ENCODE peak calls at places on chromosomes 16 and 17, in four cellular contexts. P is Panc1, A is left lung, J is neuronal stem cell. N is an unnamed sample.

GRCh38 chr17:67639997-67640396 is 77.7 kb upstream of the NOL11 start:
- DNase-seq in J (no peak), A (no peak), P (no peak), N (no peak)

GRCh38 chr16:28260193-28260592 is 32.1 kb upstream of the SBK1 start:
- DNase-seq in A (no peak), J (no peak), P (no peak), N (no peak)

GRCh38 chr17:72388765-72389473 is 268.1 kb downstream of the SOX9 start:
- DNase-seq in A (no peak), J (no peak), P (no peak), N (peak; percentile 85)

GRCh38 chr16:58418601-58419000 is 26.3 kb downstream of the GINS3 start:
- DNase-seq in P (no peak), J (no peak), A (no peak), N (no peak)

GRCh38 chr17:2551493-2551892 is 39.8 kb upstream of the METTL16 start:
- DNase-seq in P (no peak), J (peak; percentile 38), A (no peak), N (no peak)

GRCh38 chr17:46063239-46063638 is 64.2 kb downstream of the STH start:
- DNase-seq in P (no peak), A (no peak), J (no peak), N (no peak)

GRCh38 chr16:21952040-21952792 is 945 bp upstream of the UQCRC2 start:
- DNase-seq in A (peak; percentile 84), J (peak; percentile 56), P (no peak), N (peak; percentile 75)

GRCh38 chr17:6711681-6712057 is 1.5 kb downstream of the SLC13A5 start:
- DNase-seq in J (no peak), P (no peak), A (no peak), N (no peak)

GRCh38 chr16:50539053-50539615 is 9.1 kb upstream of the NKD1 start:
- DNase-seq in P (no peak), J (no peak), A (no peak), N (peak; percentile 17)

GRCh38 chr17:68398731-68399637 is 58.3 kb downstream of the WIPI1 start:
- DNase-seq in P (peak; percentile 32), J (peak; percentile 46), A (peak; percentile 80), N (no peak)

GRCh38 chr16:10182186-10182683 is at the start of gene GRIN2A:
- DNase-seq in A (no peak), P (no peak), J (no peak), N (no peak)

GRCh38 chr16:5066511-5066910 is 755 bp upstream of the C16orf89 start:
- DNase-seq in J (no peak), P (no peak), A (no peak), N (no peak)

GRCh38 chr17:27466748-27467375 is 10.6 kb downstream of the KSR1 start:
- DNase-seq in J (no peak), A (peak; percentile 85), P (no peak), N (no peak)

GRCh38 chr17:44191941-44192496 is 5.2 kb downstream of the TMUB2 start:
- DNase-seq in P (no peak), J (no peak), A (peak; percentile 7), N (no peak)

GRCh38 chr16:66603537-66604375 is 748 bp upstream of the CMTM3 start:
- DNase-seq in P (no peak), J (peak; percentile 80), A (no peak), N (no peak)

GRCh38 chr16:49461517-49461951 is 87.9 kb downstream of the C16orf78 start:
- DNase-seq in A (peak; percentile 57), J (no peak), P (no peak), N (no peak)

GRCh38 chr16:22161999-22162657 is at the start of gene SDR42E2:
- DNase-seq in A (peak; percentile 81), P (no peak), J (no peak), N (no peak)

GRCh38 chr17:80752369-80752705 is 207.7 kb downstream of the RPTOR start:
- DNase-seq in A (no peak), P (no peak), J (no peak), N (no peak)

GRCh38 chr17:82684207-82684903 is 14.1 kb downstream of the RAB40B start:
- DNase-seq in A (no peak), J (no peak), P (no peak), N (peak; percentile 53)

GRCh38 chr16:74015953-74016352 is 280.7 kb upstream of the PSMD7 start:
- DNase-seq in J (no peak), P (no peak), A (no peak), N (no peak)

GRCh38 chr17:51555153-51555552 is 294.8 kb downstream of the UTP18 start:
- DNase-seq in J (no peak), P (no peak), A (no peak), N (no peak)

GRCh38 chr17:65297384-65297783 is 160.2 kb downstream of the RGS9 start:
- DNase-seq in P (no peak), A (no peak), J (no peak), N (no peak)

GRCh38 chr16:69434066-69434465 is 9.6 kb downstream of the CYB5B start:
- DNase-seq in P (no peak), J (no peak), A (no peak), N (no peak)

GRCh38 chr17:83195330-83196087 is 116.1 kb downstream of the METRNL start:
- DNase-seq in P (no peak), A (peak; percentile 80), J (no peak), N (peak; percentile 48)

GRCh38 chr17:82922646-82923045 is 82.8 kb upstream of the ZNF750 start:
- DNase-seq in J (no peak), P (no peak), A (peak; percentile 64), N (no peak)

GRCh38 chr17:82497483-82498405 is 21.8 kb upstream of the FOXK2 start:
- DNase-seq in J (peak; percentile 40), A (peak; percentile 85), P (no peak), N (no peak)

GRCh38 chr16:57585051-57585687 is 42.7 kb downstream of the ADGRG5 start:
- DNase-seq in J (no peak), A (no peak), P (no peak), N (no peak)

GRCh38 chr17:44187131-44187899 is 543 bp downstream of the TMUB2 start:
- DNase-seq in A (peak; percentile 14), P (no peak), J (no peak), N (no peak)

GRCh38 chr17:57902800-57903759 is 52.1 kb downstream of the CUEDC1 start:
- DNase-seq in P (no peak), A (peak; percentile 94), J (no peak), N (peak; percentile 84)

GRCh38 chr16:65274576-65274975 is 152.7 kb upstream of the CDH11 start:
- DNase-seq in A (no peak), J (no peak), P (no peak), N (no peak)

GRCh38 chr17:935485-935884 is 44.1 kb downstream of the NXN start:
- DNase-seq in P (no peak), A (peak; percentile 27), J (no peak), N (no peak)

GRCh38 chr16:81797443-81797842 is 18.4 kb downstream of the PLCG2 start:
- DNase-seq in P (no peak), A (no peak), J (no peak), N (no peak)

GRCh38 chr17:78789149-78789662 is 7.1 kb upstream of the CYTH1 start:
- DNase-seq in P (no peak), J (no peak), A (no peak), N (no peak)

GRCh38 chr16:31168848-31169247 is 11.1 kb upstream of the FUS start:
- DNase-seq in A (no peak), J (no peak), P (no peak), N (no peak)

GRCh38 chr16:78210305-78210704 is 110.9 kb downstream of the WWOX start:
- DNase-seq in A (no peak), J (no peak), P (no peak), N (no peak)

GRCh38 chr17:17064322-17064721 is 22.1 kb downstream of the MPRIP start:
- DNase-seq in J (no peak), A (no peak), P (no peak), N (peak; percentile 20)
- H3K27ac ChIP-seq in J (no peak overlapping the region), A (no peak overlapping the region), P (no peak overlapping the region), N (peak overlapping the region; percentile 40)

GRCh38 chr17:75878174-75878998 is at the start of gene TRIM47:
- DNase-seq in P (no peak), J (no peak), A (peak; percentile 91), N (peak; percentile 74)
- H3K4me3 ChIP-seq in P (peak within 1 kb of the TSS; percentile 76), J (peak within 1 kb of the TSS; percentile 28), A (peak within 1 kb of the TSS; percentile 74), N (peak within 1 kb of the TSS; percentile 49)

DNA sequence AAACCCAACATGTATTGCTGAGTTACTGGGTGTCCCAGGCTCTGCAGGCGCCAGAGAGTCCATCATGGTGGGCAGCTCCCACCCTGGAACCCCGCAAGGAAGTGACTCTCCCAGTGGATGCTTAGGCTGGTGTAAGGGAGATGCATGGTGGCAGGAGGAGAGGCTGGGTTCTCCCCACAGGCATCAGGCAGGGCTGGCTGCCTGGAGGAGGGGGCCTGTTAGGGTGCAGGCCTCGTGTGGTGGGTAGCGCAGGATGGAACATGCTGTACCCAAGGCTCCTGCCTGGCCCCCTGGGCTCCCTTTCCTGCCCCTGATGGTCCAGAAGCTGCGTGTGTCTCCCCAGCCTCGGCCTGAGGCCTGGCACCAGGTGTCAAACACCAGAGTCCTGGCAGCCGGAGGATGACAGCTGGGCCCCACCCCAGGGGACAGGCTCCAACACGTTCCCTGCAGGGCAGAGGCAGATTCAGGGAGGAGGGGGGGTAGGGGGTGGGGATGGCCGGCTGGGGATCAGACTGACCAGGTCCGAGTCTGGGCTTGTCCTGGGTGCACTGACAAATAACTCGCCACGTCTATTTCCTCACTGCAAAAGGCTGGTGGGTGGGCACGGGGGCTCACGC is 40.2 kb upstream of the CIBAR2 start:
- DNase-seq in A (peak; percentile 63), J (no peak), P (no peak), N (peak; percentile 88)
- H3K4me1 ChIP-seq in A (peaks cover 4% of the 10 kb centered on the region), J (no peaks in the 10 kb centered on the region), P (peaks cover 34% of the 10 kb centered on the region), N (peaks cover 22% of the 10 kb centered on the region)

DNA sequence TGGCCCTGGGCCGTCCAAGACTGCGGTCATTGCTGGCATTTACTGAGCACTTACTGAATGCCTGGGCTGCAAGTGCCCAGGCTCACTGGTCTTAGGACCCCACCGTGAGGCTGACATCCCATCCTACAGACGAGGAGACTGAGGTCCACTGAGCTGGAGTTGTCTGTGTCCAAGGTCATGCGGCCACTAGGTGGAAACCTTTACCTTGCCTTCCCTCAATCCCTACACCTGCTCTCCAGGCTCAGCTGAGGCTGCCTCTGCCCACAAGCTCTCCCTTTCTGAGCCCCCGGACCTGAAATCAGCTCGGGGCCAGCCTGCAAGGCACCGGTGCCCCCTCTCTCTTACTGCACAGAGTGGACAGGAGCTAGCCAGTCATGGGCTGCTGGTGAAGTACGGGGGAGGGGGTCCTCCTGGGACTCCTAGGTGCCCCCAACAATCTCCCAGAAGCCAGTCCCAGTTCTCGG is 1.5 kb downstream of the CASKIN1 start:
- DNase-seq in A (no peak), J (no peak), P (peak; percentile 35), N (no peak)
- H3K27ac ChIP-seq in A (no peak overlapping the region), J (no peak overlapping the region), P (no peak overlapping the region), N (no peak overlapping the region)

N was measured in RWPE2.